ENCODE peak calls at places on chromosome 15, in seven cellular contexts. One of them, this sample, is unnamed.
A peak's percentile ranks its signal among the peaks of the same experiment; 100 is the strongest.

GRCh38 chr15:84099181-84099580 is 136.4 kb upstream of the GOLGA6L4 start:
- DNase-seq in stimulated activated CD4-positive, alpha-beta T cell treated with anti-CD3 and anti-CD28 coated beads, Interleukin-12 subunit alpha, Interleukin-12 subunit beta, amount 100 ng/mL, for 24 hours: no peak
- DNase-seq in sciatic nerve: peak; percentile 59
- DNase-seq in EL: no peak
- DNase-seq in AG08395: no peak
- DNase-seq in lung: peak; percentile 31
- DNase-seq in cortex of kidney: no peak
- DNase-seq in this sample: no peak

GRCh38 chr15:69903476-69904295 is 194.0 kb downstream of the TLE3 start:
- DNase-seq in cortex of kidney: no peak
- DNase-seq in stimulated activated CD4-positive, alpha-beta T cell treated with anti-CD3 and anti-CD28 coated beads, Interleukin-12 subunit alpha, Interleukin-12 subunit beta, amount 100 ng/mL, for 24 hours: no peak
- DNase-seq in sciatic nerve: no peak
- DNase-seq in lung: no peak
- DNase-seq in AG08395: peak; percentile 43
- DNase-seq in EL: peak; percentile 27
- DNase-seq in this sample: no peak

GRCh38 chr15:74604983-74605809 is 10.4 kb upstream of the CLK3 start:
- DNase-seq in cortex of kidney: no peak
- DNase-seq in EL: no peak
- DNase-seq in stimulated activated CD4-positive, alpha-beta T cell treated with anti-CD3 and anti-CD28 coated beads, Interleukin-12 subunit alpha, Interleukin-12 subunit beta, amount 100 ng/mL, for 24 hours: no peak
- DNase-seq in AG08395: no peak
- DNase-seq in sciatic nerve: no peak
- DNase-seq in lung: no peak
- DNase-seq in this sample: no peak

GRCh38 chr15:81779181-81779580 is 266.6 kb downstream of the MEX3B start:
- DNase-seq in lung: no peak
- DNase-seq in AG08395: no peak
- DNase-seq in stimulated activated CD4-positive, alpha-beta T cell treated with anti-CD3 and anti-CD28 coated beads, Interleukin-12 subunit alpha, Interleukin-12 subunit beta, amount 100 ng/mL, for 24 hours: no peak
- DNase-seq in sciatic nerve: no peak
- DNase-seq in cortex of kidney: no peak
- DNase-seq in EL: no peak
- DNase-seq in this sample: no peak

GRCh38 chr15:22873204-22873701 is 34.8 kb downstream of the NIPA2 start:
- DNase-seq in EL: peak; percentile 91
- DNase-seq in AG08395: peak; percentile 67
- DNase-seq in stimulated activated CD4-positive, alpha-beta T cell treated with anti-CD3 and anti-CD28 coated beads, Interleukin-12 subunit alpha, Interleukin-12 subunit beta, amount 100 ng/mL, for 24 hours: no peak
- DNase-seq in sciatic nerve: no peak
- DNase-seq in cortex of kidney: no peak
- DNase-seq in lung: no peak
- DNase-seq in this sample: no peak

GRCh38 chr15:44550256-44550655 is 13.3 kb downstream of the EIF3J start:
- DNase-seq in cortex of kidney: no peak
- DNase-seq in stimulated activated CD4-positive, alpha-beta T cell treated with anti-CD3 and anti-CD28 coated beads, Interleukin-12 subunit alpha, Interleukin-12 subunit beta, amount 100 ng/mL, for 24 hours: no peak
- DNase-seq in lung: no peak
- DNase-seq in EL: peak; percentile 27
- DNase-seq in AG08395: peak; percentile 33
- DNase-seq in sciatic nerve: no peak
- DNase-seq in this sample: peak; percentile 49

GRCh38 chr15:70258369-70259029 is 160.8 kb upstream of the TLE3 start:
- DNase-seq in EL: peak; percentile 16
- DNase-seq in lung: no peak
- DNase-seq in AG08395: no peak
- DNase-seq in cortex of kidney: no peak
- DNase-seq in sciatic nerve: no peak
- DNase-seq in stimulated activated CD4-positive, alpha-beta T cell treated with anti-CD3 and anti-CD28 coated beads, Interleukin-12 subunit alpha, Interleukin-12 subunit beta, amount 100 ng/mL, for 24 hours: peak; percentile 40
- DNase-seq in this sample: no peak

GRCh38 chr15:98790270-98790669 is 141.9 kb downstream of the IGF1R start:
- DNase-seq in AG08395: no peak
- DNase-seq in EL: no peak
- DNase-seq in stimulated activated CD4-positive, alpha-beta T cell treated with anti-CD3 and anti-CD28 coated beads, Interleukin-12 subunit alpha, Interleukin-12 subunit beta, amount 100 ng/mL, for 24 hours: no peak
- DNase-seq in lung: no peak
- DNase-seq in cortex of kidney: no peak
- DNase-seq in sciatic nerve: no peak
- DNase-seq in this sample: no peak

GRCh38 chr15:71218272-71218805 is 103.1 kb downstream of the THSD4 start:
- DNase-seq in lung: no peak
- DNase-seq in stimulated activated CD4-positive, alpha-beta T cell treated with anti-CD3 and anti-CD28 coated beads, Interleukin-12 subunit alpha, Interleukin-12 subunit beta, amount 100 ng/mL, for 24 hours: no peak
- DNase-seq in sciatic nerve: no peak
- DNase-seq in AG08395: no peak
- DNase-seq in cortex of kidney: no peak
- DNase-seq in EL: no peak
- DNase-seq in this sample: no peak

GRCh38 chr15:89776274-89777072 is at the start of gene MESP2:
- DNase-seq in lung: peak; percentile 81
- DNase-seq in EL: peak; percentile 85
- DNase-seq in AG08395: peak; percentile 87
- DNase-seq in stimulated activated CD4-positive, alpha-beta T cell treated with anti-CD3 and anti-CD28 coated beads, Interleukin-12 subunit alpha, Interleukin-12 subunit beta, amount 100 ng/mL, for 24 hours: peak; percentile 16
- DNase-seq in sciatic nerve: peak; percentile 91
- DNase-seq in cortex of kidney: no peak
- DNase-seq in this sample: peak; percentile 70

GRCh38 chr15:32904448-32904847 is 186.6 kb downstream of the GREM1 start:
- DNase-seq in AG08395: no peak
- DNase-seq in EL: no peak
- DNase-seq in sciatic nerve: no peak
- DNase-seq in cortex of kidney: no peak
- DNase-seq in lung: no peak
- DNase-seq in stimulated activated CD4-positive, alpha-beta T cell treated with anti-CD3 and anti-CD28 coated beads, Interleukin-12 subunit alpha, Interleukin-12 subunit beta, amount 100 ng/mL, for 24 hours: no peak
- DNase-seq in this sample: no peak

GRCh38 chr15:76062282-76062681 is 2.5 kb downstream of the TMEM266 start:
- DNase-seq in lung: no peak
- DNase-seq in stimulated activated CD4-positive, alpha-beta T cell treated with anti-CD3 and anti-CD28 coated beads, Interleukin-12 subunit alpha, Interleukin-12 subunit beta, amount 100 ng/mL, for 24 hours: no peak
- DNase-seq in sciatic nerve: no peak
- DNase-seq in cortex of kidney: no peak
- DNase-seq in EL: no peak
- DNase-seq in AG08395: no peak
- DNase-seq in this sample: peak; percentile 48

GRCh38 chr15:94125131-94125530 is 106.2 kb upstream of the MCTP2 start:
- DNase-seq in lung: no peak
- DNase-seq in cortex of kidney: no peak
- DNase-seq in stimulated activated CD4-positive, alpha-beta T cell treated with anti-CD3 and anti-CD28 coated beads, Interleukin-12 subunit alpha, Interleukin-12 subunit beta, amount 100 ng/mL, for 24 hours: no peak
- DNase-seq in AG08395: peak; percentile 68
- DNase-seq in EL: no peak
- DNase-seq in sciatic nerve: no peak
- DNase-seq in this sample: no peak

GRCh38 chr15:82543155-82543554 is 2.9 kb upstream of the RPS17 start:
- DNase-seq in EL: peak; percentile 52
- DNase-seq in sciatic nerve: no peak
- DNase-seq in AG08395: peak; percentile 79
- DNase-seq in cortex of kidney: no peak
- DNase-seq in stimulated activated CD4-positive, alpha-beta T cell treated with anti-CD3 and anti-CD28 coated beads, Interleukin-12 subunit alpha, Interleukin-12 subunit beta, amount 100 ng/mL, for 24 hours: no peak
- DNase-seq in lung: no peak
- DNase-seq in this sample: no peak

GRCh38 chr15:40956543-40956982 is 3.3 kb downstream of the CHAC1 start:
- DNase-seq in lung: no peak
- DNase-seq in EL: no peak
- DNase-seq in sciatic nerve: no peak
- DNase-seq in cortex of kidney: no peak
- DNase-seq in AG08395: no peak
- DNase-seq in stimulated activated CD4-positive, alpha-beta T cell treated with anti-CD3 and anti-CD28 coated beads, Interleukin-12 subunit alpha, Interleukin-12 subunit beta, amount 100 ng/mL, for 24 hours: no peak
- DNase-seq in this sample: no peak

GRCh38 chr15:38454687-38455071 is 752 bp downstream of the FAM98B start:
- DNase-seq in stimulated activated CD4-positive, alpha-beta T cell treated with anti-CD3 and anti-CD28 coated beads, Interleukin-12 subunit alpha, Interleukin-12 subunit beta, amount 100 ng/mL, for 24 hours: no peak
- DNase-seq in lung: no peak
- DNase-seq in cortex of kidney: no peak
- DNase-seq in sciatic nerve: no peak
- DNase-seq in EL: no peak
- DNase-seq in AG08395: no peak
- DNase-seq in this sample: no peak

GRCh38 chr15:31227235-31227634 is 99.4 kb upstream of the KLF13 start:
- DNase-seq in lung: no peak
- DNase-seq in EL: no peak
- DNase-seq in sciatic nerve: peak; percentile 5
- DNase-seq in cortex of kidney: no peak
- DNase-seq in stimulated activated CD4-positive, alpha-beta T cell treated with anti-CD3 and anti-CD28 coated beads, Interleukin-12 subunit alpha, Interleukin-12 subunit beta, amount 100 ng/mL, for 24 hours: no peak
- DNase-seq in AG08395: no peak
- DNase-seq in this sample: no peak

GRCh38 chr15:39360417-39360816 is 220.5 kb upstream of the THBS1 start:
- DNase-seq in cortex of kidney: no peak
- DNase-seq in stimulated activated CD4-positive, alpha-beta T cell treated with anti-CD3 and anti-CD28 coated beads, Interleukin-12 subunit alpha, Interleukin-12 subunit beta, amount 100 ng/mL, for 24 hours: no peak
- DNase-seq in AG08395: no peak
- DNase-seq in EL: peak; percentile 51
- DNase-seq in sciatic nerve: no peak
- DNase-seq in lung: no peak
- DNase-seq in this sample: no peak

GRCh38 chr15:67180514-67181191 is 73.8 kb downstream of the AAGAB start:
- DNase-seq in cortex of kidney: no peak
- DNase-seq in lung: no peak
- DNase-seq in EL: no peak
- DNase-seq in stimulated activated CD4-positive, alpha-beta T cell treated with anti-CD3 and anti-CD28 coated beads, Interleukin-12 subunit alpha, Interleukin-12 subunit beta, amount 100 ng/mL, for 24 hours: no peak
- DNase-seq in sciatic nerve: peak; percentile 42
- DNase-seq in AG08395: no peak
- DNase-seq in this sample: no peak

GRCh38 chr15:60695713-60696522 is 217.0 kb upstream of the ICE2 start:
- DNase-seq in stimulated activated CD4-positive, alpha-beta T cell treated with anti-CD3 and anti-CD28 coated beads, Interleukin-12 subunit alpha, Interleukin-12 subunit beta, amount 100 ng/mL, for 24 hours: peak; percentile 70
- DNase-seq in lung: no peak
- DNase-seq in AG08395: no peak
- DNase-seq in cortex of kidney: no peak
- DNase-seq in sciatic nerve: no peak
- DNase-seq in EL: no peak
- DNase-seq in this sample: no peak

GRCh38 chr15:36724493-36724892 is 145.1 kb downstream of the CDIN1 start:
- DNase-seq in EL: no peak
- DNase-seq in lung: no peak
- DNase-seq in cortex of kidney: no peak
- DNase-seq in AG08395: no peak
- DNase-seq in sciatic nerve: no peak
- DNase-seq in stimulated activated CD4-positive, alpha-beta T cell treated with anti-CD3 and anti-CD28 coated beads, Interleukin-12 subunit alpha, Interleukin-12 subunit beta, amount 100 ng/mL, for 24 hours: no peak
- DNase-seq in this sample: no peak

GRCh38 chr15:69729167-69729748 is 276.6 kb downstream of the RPLP1 start:
- DNase-seq in sciatic nerve: no peak
- DNase-seq in lung: peak; percentile 37
- DNase-seq in stimulated activated CD4-positive, alpha-beta T cell treated with anti-CD3 and anti-CD28 coated beads, Interleukin-12 subunit alpha, Interleukin-12 subunit beta, amount 100 ng/mL, for 24 hours: peak; percentile 45
- DNase-seq in EL: peak; percentile 24
- DNase-seq in cortex of kidney: no peak
- DNase-seq in AG08395: peak; percentile 43
- DNase-seq in this sample: no peak

GRCh38 chr15:44595656-44596510 is 58.9 kb downstream of the EIF3J start:
- DNase-seq in AG08395: no peak
- DNase-seq in cortex of kidney: no peak
- DNase-seq in EL: no peak
- DNase-seq in lung: no peak
- DNase-seq in sciatic nerve: no peak
- DNase-seq in stimulated activated CD4-positive, alpha-beta T cell treated with anti-CD3 and anti-CD28 coated beads, Interleukin-12 subunit alpha, Interleukin-12 subunit beta, amount 100 ng/mL, for 24 hours: no peak
- DNase-seq in this sample: no peak

GRCh38 chr15:101733545-101733944 is 9.3 kb upstream of the TARS3 start:
- DNase-seq in lung: no peak
- DNase-seq in AG08395: no peak
- DNase-seq in cortex of kidney: no peak
- DNase-seq in stimulated activated CD4-positive, alpha-beta T cell treated with anti-CD3 and anti-CD28 coated beads, Interleukin-12 subunit alpha, Interleukin-12 subunit beta, amount 100 ng/mL, for 24 hours: no peak
- DNase-seq in sciatic nerve: no peak
- DNase-seq in EL: no peak
- DNase-seq in this sample: no peak

GRCh38 chr15:38533416-38533915 is 31.1 kb downstream of the RASGRP1 start:
- DNase-seq in cortex of kidney: no peak
- DNase-seq in AG08395: no peak
- DNase-seq in stimulated activated CD4-positive, alpha-beta T cell treated with anti-CD3 and anti-CD28 coated beads, Interleukin-12 subunit alpha, Interleukin-12 subunit beta, amount 100 ng/mL, for 24 hours: no peak
- DNase-seq in lung: no peak
- DNase-seq in EL: no peak
- DNase-seq in sciatic nerve: no peak
- DNase-seq in this sample: no peak

GRCh38 chr15:67064607-67065530 is 533 bp upstream of the SMAD3 start:
- DNase-seq in stimulated activated CD4-positive, alpha-beta T cell treated with anti-CD3 and anti-CD28 coated beads, Interleukin-12 subunit alpha, Interleukin-12 subunit beta, amount 100 ng/mL, for 24 hours: no peak
- DNase-seq in EL: no peak
- DNase-seq in sciatic nerve: peak; percentile 83
- DNase-seq in lung: peak; percentile 61
- DNase-seq in AG08395: peak; percentile 16
- DNase-seq in cortex of kidney: no peak
- DNase-seq in this sample: peak; percentile 28

GRCh38 chr15:51382787-51383186 is 41.3 kb downstream of the GLDN start:
- DNase-seq in sciatic nerve: no peak
- DNase-seq in AG08395: peak; percentile 70
- DNase-seq in cortex of kidney: no peak
- DNase-seq in EL: peak; percentile 43
- DNase-seq in lung: no peak
- DNase-seq in stimulated activated CD4-positive, alpha-beta T cell treated with anti-CD3 and anti-CD28 coated beads, Interleukin-12 subunit alpha, Interleukin-12 subunit beta, amount 100 ng/mL, for 24 hours: no peak
- DNase-seq in this sample: peak; percentile 25

GRCh38 chr15:91866371-91866905 is 12.9 kb downstream of the SLCO3A1 start:
- DNase-seq in lung: no peak
- DNase-seq in EL: peak; percentile 13
- DNase-seq in cortex of kidney: no peak
- DNase-seq in sciatic nerve: no peak
- DNase-seq in stimulated activated CD4-positive, alpha-beta T cell treated with anti-CD3 and anti-CD28 coated beads, Interleukin-12 subunit alpha, Interleukin-12 subunit beta, amount 100 ng/mL, for 24 hours: no peak
- DNase-seq in AG08395: no peak
- DNase-seq in this sample: no peak

GRCh38 chr15:72196409-72197044 is 1.1 kb downstream of the GRAMD2A start:
- DNase-seq in cortex of kidney: no peak
- DNase-seq in stimulated activated CD4-positive, alpha-beta T cell treated with anti-CD3 and anti-CD28 coated beads, Interleukin-12 subunit alpha, Interleukin-12 subunit beta, amount 100 ng/mL, for 24 hours: no peak
- DNase-seq in EL: no peak
- DNase-seq in AG08395: peak; percentile 31
- DNase-seq in sciatic nerve: no peak
- DNase-seq in lung: no peak
- DNase-seq in this sample: no peak

GRCh38 chr15:57439128-57440030 is 63.1 kb downstream of the CGNL1 start:
- DNase-seq in sciatic nerve: no peak
- DNase-seq in AG08395: no peak
- DNase-seq in EL: no peak
- DNase-seq in cortex of kidney: no peak
- DNase-seq in stimulated activated CD4-positive, alpha-beta T cell treated with anti-CD3 and anti-CD28 coated beads, Interleukin-12 subunit alpha, Interleukin-12 subunit beta, amount 100 ng/mL, for 24 hours: no peak
- DNase-seq in lung: no peak
- DNase-seq in this sample: no peak

GRCh38 chr15:77846360-77846759 is 213.6 kb upstream of the LINGO1 start:
- DNase-seq in lung: no peak
- DNase-seq in stimulated activated CD4-positive, alpha-beta T cell treated with anti-CD3 and anti-CD28 coated beads, Interleukin-12 subunit alpha, Interleukin-12 subunit beta, amount 100 ng/mL, for 24 hours: no peak
- DNase-seq in sciatic nerve: no peak
- DNase-seq in cortex of kidney: no peak
- DNase-seq in AG08395: no peak
- DNase-seq in EL: no peak
- DNase-seq in this sample: no peak

GRCh38 chr15:25056484-25057429 is 102.0 kb downstream of the SNRPN start:
- DNase-seq in cortex of kidney: no peak
- DNase-seq in lung: no peak
- DNase-seq in sciatic nerve: peak; percentile 39
- DNase-seq in stimulated activated CD4-positive, alpha-beta T cell treated with anti-CD3 and anti-CD28 coated beads, Interleukin-12 subunit alpha, Interleukin-12 subunit beta, amount 100 ng/mL, for 24 hours: no peak
- DNase-seq in EL: no peak
- DNase-seq in AG08395: no peak
- DNase-seq in this sample: no peak

GRCh38 chr15:73538123-73538522 is 95.1 kb downstream of the NPTN start:
- DNase-seq in AG08395: no peak
- DNase-seq in sciatic nerve: no peak
- DNase-seq in lung: no peak
- DNase-seq in stimulated activated CD4-positive, alpha-beta T cell treated with anti-CD3 and anti-CD28 coated beads, Interleukin-12 subunit alpha, Interleukin-12 subunit beta, amount 100 ng/mL, for 24 hours: no peak
- DNase-seq in EL: no peak
- DNase-seq in cortex of kidney: no peak
- DNase-seq in this sample: no peak

GRCh38 chr15:49589030-49589429 is 31.6 kb downstream of the FAM227B start:
- DNase-seq in AG08395: no peak
- DNase-seq in EL: peak; percentile 4
- DNase-seq in sciatic nerve: no peak
- DNase-seq in cortex of kidney: no peak
- DNase-seq in stimulated activated CD4-positive, alpha-beta T cell treated with anti-CD3 and anti-CD28 coated beads, Interleukin-12 subunit alpha, Interleukin-12 subunit beta, amount 100 ng/mL, for 24 hours: no peak
- DNase-seq in lung: no peak
- DNase-seq in this sample: no peak

GRCh38 chr15:25876231-25877140 is 13.4 kb upstream of the ATP10A start:
- DNase-seq in lung: no peak
- DNase-seq in sciatic nerve: no peak
- DNase-seq in AG08395: no peak
- DNase-seq in cortex of kidney: no peak
- DNase-seq in EL: no peak
- DNase-seq in stimulated activated CD4-positive, alpha-beta T cell treated with anti-CD3 and anti-CD28 coated beads, Interleukin-12 subunit alpha, Interleukin-12 subunit beta, amount 100 ng/mL, for 24 hours: no peak
- DNase-seq in this sample: no peak

GRCh38 chr15:51842852-51843737 is 13.6 kb downstream of the TMOD3 start:
- DNase-seq in stimulated activated CD4-positive, alpha-beta T cell treated with anti-CD3 and anti-CD28 coated beads, Interleukin-12 subunit alpha, Interleukin-12 subunit beta, amount 100 ng/mL, for 24 hours: no peak
- DNase-seq in sciatic nerve: no peak
- DNase-seq in AG08395: no peak
- DNase-seq in cortex of kidney: no peak
- DNase-seq in lung: no peak
- DNase-seq in EL: peak; percentile 72
- DNase-seq in this sample: no peak

GRCh38 chr15:28904541-28905303 is 18.9 kb downstream of the APBA2 start:
- DNase-seq in cortex of kidney: no peak
- DNase-seq in AG08395: no peak
- DNase-seq in EL: no peak
- DNase-seq in lung: no peak
- DNase-seq in stimulated activated CD4-positive, alpha-beta T cell treated with anti-CD3 and anti-CD28 coated beads, Interleukin-12 subunit alpha, Interleukin-12 subunit beta, amount 100 ng/mL, for 24 hours: no peak
- DNase-seq in sciatic nerve: no peak
- DNase-seq in this sample: peak; percentile 94

GRCh38 chr15:57782731-57783130 is 76.2 kb downstream of the POLR2M start:
- DNase-seq in EL: peak; percentile 77
- DNase-seq in sciatic nerve: no peak
- DNase-seq in stimulated activated CD4-positive, alpha-beta T cell treated with anti-CD3 and anti-CD28 coated beads, Interleukin-12 subunit alpha, Interleukin-12 subunit beta, amount 100 ng/mL, for 24 hours: no peak
- DNase-seq in lung: no peak
- DNase-seq in cortex of kidney: no peak
- DNase-seq in AG08395: no peak
- DNase-seq in this sample: no peak

This sample was measured in cerebellar cortex.